ENCODE peak calls at places on chromosome 9, in nine cellular contexts. L, R, V, F, Q, X, N, H and P are unnamed samples.

GRCh38 chr9:86854898-86855523 is 92.3 kb downstream of the GAS1 start:
- DNase-seq in X (no peak), N (no peak), Q (no peak), H (no peak), R (no peak), L (peak; percentile 74), F (no peak), V (peak; percentile 68), P (peak; percentile 95)

GRCh38 chr9:97220894-97221477 is 86.5 kb upstream of the CCDC180 start:
- DNase-seq in H (peak; percentile 38), L (peak; percentile 41), X (no peak), Q (no peak), F (no peak), R (peak; percentile 13), N (no peak), V (no peak), P (peak; percentile 56)

GRCh38 chr9:136626740-136627642 is 35.7 kb upstream of the EGFL7 start:
- DNase-seq in F (no peak), H (peak; percentile 48), X (no peak), V (no peak), R (no peak), Q (no peak), L (no peak), N (no peak), P (no peak)

GRCh38 chr9:37333288-37333687 is 89.2 kb upstream of the GRHPR start:
- DNase-seq in Q (no peak), R (no peak), F (no peak), X (no peak), N (no peak), V (no peak), H (no peak), L (no peak), P (peak; percentile 26)

GRCh38 chr9:17613723-17614122 is 34.9 kb downstream of the SH3GL2 start:
- DNase-seq in F (no peak), V (no peak), Q (no peak), R (no peak), L (no peak), N (no peak), X (no peak), H (peak; percentile 69), P (no peak)

GRCh38 chr9:34809504-34810186 is 99.7 kb upstream of the CCL21 start:
- DNase-seq in V (no peak), H (no peak), Q (no peak), R (peak; percentile 3), X (no peak), F (no peak), N (peak; percentile 52), L (peak; percentile 83), P (peak; percentile 90)

GRCh38 chr9:91060520-91061343 is 259.1 kb downstream of the SYK start:
- DNase-seq in V (peak; percentile 88), H (no peak), N (peak; percentile 97), X (no peak), Q (peak; percentile 98), R (no peak), L (no peak), F (peak; percentile 15), P (no peak)

GRCh38 chr9:91034976-91035824 is 233.6 kb downstream of the SYK start:
- DNase-seq in L (no peak), Q (no peak), V (no peak), N (no peak), F (no peak), R (no peak), H (no peak), X (no peak), P (no peak)

GRCh38 chr9:2122299-2122698 is 107.2 kb downstream of the SMARCA2 start:
- DNase-seq in L (no peak), Q (no peak), F (no peak), X (no peak), R (no peak), H (no peak), V (no peak), N (no peak), P (no peak)

GRCh38 chr9:96027271-96028131 is 152.0 kb downstream of the ERCC6L2 start:
- DNase-seq in L (peak; percentile 43), V (no peak), F (no peak), X (no peak), H (no peak), N (peak; percentile 83), R (no peak), Q (no peak), P (peak; percentile 65)

GRCh38 chr9:117354252-117354847 is 60.5 kb downstream of the ASTN2 start:
- DNase-seq in N (no peak), V (no peak), H (peak; percentile 70), L (no peak), F (no peak), Q (no peak), X (no peak), R (no peak), P (peak; percentile 28)

GRCh38 chr9:93092171-93092991 is 3.6 kb upstream of the CARD19 start:
- DNase-seq in Q (no peak), R (no peak), X (no peak), V (no peak), N (no peak), F (no peak), L (peak; percentile 9), H (no peak), P (no peak)

GRCh38 chr9:9215050-9215449 is 1397.8 kb downstream of the PTPRD start:
- DNase-seq in V (no peak), X (no peak), F (no peak), N (no peak), H (no peak), Q (no peak), L (no peak), R (no peak), P (no peak)

GRCh38 chr9:92746567-92747458 is 17.8 kb downstream of the BICD2 start:
- DNase-seq in Q (no peak), N (peak; percentile 76), R (no peak), L (no peak), V (no peak), H (no peak), X (no peak), F (no peak), P (no peak)

GRCh38 chr9:113011911-113012381 is at the start of gene ZNF883:
- DNase-seq in N (peak; percentile 51), Q (no peak), V (no peak), L (peak; percentile 77), H (peak; percentile 81), X (peak; percentile 6), R (peak; percentile 79), F (no peak), P (peak; percentile 92)

GRCh38 chr9:129885670-129886106 is 50.4 kb downstream of the USP20 start:
- DNase-seq in V (peak; percentile 90), Q (peak; percentile 88), L (peak; percentile 91), F (peak; percentile 92), X (peak; percentile 86), R (peak; percentile 91), H (peak; percentile 86), N (peak; percentile 80), P (peak; percentile 94)

GRCh38 chr9:77708416-77708815 is 60.3 kb upstream of the GNA14 start:
- DNase-seq in X (no peak), R (no peak), F (peak; percentile 54), N (no peak), V (peak; percentile 38), H (no peak), Q (no peak), L (no peak), P (no peak)

GRCh38 chr9:78189461-78189860 is 46.4 kb upstream of the CEP78 start:
- DNase-seq in F (no peak), Q (no peak), N (no peak), X (no peak), L (no peak), R (no peak), V (no peak), H (no peak), P (no peak)

GRCh38 chr9:101480386-101480785 is 44.8 kb upstream of the ALDOB start:
- DNase-seq in H (no peak), F (no peak), R (no peak), N (peak; percentile 32), V (no peak), X (no peak), L (no peak), Q (no peak), P (no peak)

GRCh38 chr9:130912932-130913598 is 16.5 kb upstream of the QRFP start:
- DNase-seq in L (no peak), N (peak; percentile 55), R (peak; percentile 73), X (no peak), Q (peak; percentile 71), H (peak; percentile 32), V (no peak), F (peak; percentile 82), P (no peak)